ENCODE peak calls at places on chromosomes 4 and X, in seven cellular contexts. One of them, this sample, is unnamed.
A peak's percentile ranks its signal among the peaks of the same experiment; 100 is the strongest.

GRCh38 chrX:106973433-106974149 is 26.4 kb downstream of the MORC4 start:
- DNase-seq in neural progenitor cell: no peak
- DNase-seq in PC-3: no peak
- DNase-seq in hepatocyte: no peak
- DNase-seq in HCT116: no peak
- DNase-seq in GM23248: peak; percentile 1
- DNase-seq in MM.1S: no peak
- DNase-seq in this sample: no peak

GRCh38 chr4:9926591-9926990 is 94.7 kb downstream of the SLC2A9 start:
- DNase-seq in HCT116: no peak
- DNase-seq in MM.1S: no peak
- DNase-seq in PC-3: no peak
- DNase-seq in hepatocyte: no peak
- DNase-seq in GM23248: no peak
- DNase-seq in neural progenitor cell: no peak
- DNase-seq in this sample: no peak

GRCh38 chr4:175971393-175972179 is 94.1 kb upstream of the WDR17 start:
- DNase-seq in hepatocyte: no peak
- DNase-seq in PC-3: no peak
- DNase-seq in neural progenitor cell: peak; percentile 41
- DNase-seq in HCT116: no peak
- DNase-seq in MM.1S: no peak
- DNase-seq in GM23248: peak; percentile 3
- DNase-seq in this sample: peak; percentile 34

GRCh38 chrX:69124108-69124507 is 41.1 kb downstream of the PJA1 start:
- DNase-seq in HCT116: no peak
- DNase-seq in neural progenitor cell: no peak
- DNase-seq in PC-3: peak; percentile 39
- DNase-seq in MM.1S: no peak
- DNase-seq in hepatocyte: no peak
- DNase-seq in GM23248: peak; percentile 56
- DNase-seq in this sample: no peak

GRCh38 chrX:23779025-23779424 is 3.9 kb upstream of the SAT1 start:
- DNase-seq in PC-3: peak; percentile 94
- DNase-seq in hepatocyte: no peak
- DNase-seq in MM.1S: no peak
- DNase-seq in HCT116: no peak
- DNase-seq in GM23248: peak; percentile 84
- DNase-seq in neural progenitor cell: no peak
- DNase-seq in this sample: no peak

GRCh38 chrX:49725401-49725800 is 29.6 kb upstream of the PAGE1 start:
- DNase-seq in GM23248: no peak
- DNase-seq in hepatocyte: no peak
- DNase-seq in MM.1S: no peak
- DNase-seq in HCT116: no peak
- DNase-seq in neural progenitor cell: no peak
- DNase-seq in PC-3: no peak
- DNase-seq in this sample: no peak

GRCh38 chr4:147498031-147498700 is 17.3 kb downstream of the EDNRA start:
- DNase-seq in PC-3: peak; percentile 60
- DNase-seq in HCT116: no peak
- DNase-seq in MM.1S: no peak
- DNase-seq in neural progenitor cell: no peak
- DNase-seq in GM23248: peak; percentile 70
- DNase-seq in hepatocyte: no peak
- DNase-seq in this sample: no peak

GRCh38 chr4:158013858-158014257 is 159.0 kb downstream of the GASK1B start:
- DNase-seq in neural progenitor cell: no peak
- DNase-seq in PC-3: peak; percentile 20
- DNase-seq in GM23248: peak; percentile 22
- DNase-seq in hepatocyte: no peak
- DNase-seq in MM.1S: no peak
- DNase-seq in HCT116: no peak
- DNase-seq in this sample: no peak

GRCh38 chrX:82961129-82961528 is 547.0 kb upstream of the POU3F4 start:
- DNase-seq in GM23248: no peak
- DNase-seq in HCT116: peak; percentile 23
- DNase-seq in PC-3: peak; percentile 26
- DNase-seq in hepatocyte: no peak
- DNase-seq in MM.1S: peak; percentile 46
- DNase-seq in neural progenitor cell: peak; percentile 12
- DNase-seq in this sample: peak; percentile 15

GRCh38 chr4:98166025-98166730 is 22.9 kb upstream of the STPG2 start:
- DNase-seq in neural progenitor cell: no peak
- DNase-seq in MM.1S: no peak
- DNase-seq in GM23248: peak; percentile 51
- DNase-seq in HCT116: peak; percentile 41
- DNase-seq in hepatocyte: no peak
- DNase-seq in PC-3: peak; percentile 90
- DNase-seq in this sample: no peak

GRCh38 chrX:2691543-2692220 is 587 bp downstream of the CD99 start:
- DNase-seq in PC-3: peak; percentile 46
- DNase-seq in MM.1S: no peak
- DNase-seq in GM23248: peak; percentile 81
- DNase-seq in neural progenitor cell: peak; percentile 49
- DNase-seq in HCT116: no peak
- DNase-seq in hepatocyte: peak; percentile 65
- DNase-seq in this sample: peak; percentile 39

GRCh38 chrX:70954871-70955270 is 24.0 kb upstream of the SLC7A3 start:
- DNase-seq in GM23248: no peak
- DNase-seq in MM.1S: no peak
- DNase-seq in neural progenitor cell: no peak
- DNase-seq in hepatocyte: no peak
- DNase-seq in HCT116: no peak
- DNase-seq in PC-3: no peak
- DNase-seq in this sample: no peak

DNA sequence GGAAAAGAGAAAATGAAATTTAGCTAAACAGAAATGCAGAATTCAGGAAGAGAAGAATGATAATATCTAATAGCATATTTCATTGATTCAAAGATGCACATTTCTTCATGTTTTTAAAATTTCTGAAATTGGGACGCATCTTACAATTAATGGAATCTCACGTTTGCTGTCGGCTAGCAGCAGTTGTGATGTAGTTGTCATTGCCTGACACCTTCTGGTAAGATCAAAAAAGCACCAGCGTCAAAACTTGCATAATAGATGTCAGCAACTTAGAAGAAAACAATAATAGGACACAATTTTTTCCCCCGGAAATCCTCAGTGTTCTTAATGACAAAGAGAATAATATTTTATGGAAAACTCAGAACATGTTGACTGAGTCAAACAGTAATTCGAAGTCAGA is 29.8 kb upstream of the SLC7A3 start:
- DNase-seq in hepatocyte: no peak
- DNase-seq in HCT116: no peak
- DNase-seq in neural progenitor cell: peak; percentile 30
- DNase-seq in GM23248: peak; percentile 8
- DNase-seq in MM.1S: peak; percentile 29
- DNase-seq in PC-3: peak; percentile 19
- DNase-seq in this sample: peak; percentile 23
- TF ChIP-seq EZH2phosphoT487 in hepatocyte: no peak
- TF ChIP-seq EZH2phosphoT487 in HCT116: no peak
- TF ChIP-seq EZH2phosphoT487 in neural progenitor cell: no peak
- TF ChIP-seq EZH2phosphoT487 in GM23248: no peak
- TF ChIP-seq EZH2phosphoT487 in MM.1S: no peak
- TF ChIP-seq EZH2phosphoT487 in PC-3: no peak
- TF ChIP-seq EZH2phosphoT487 in this sample: no peak

GRCh38 chr4:118352843-118353373 is at the start of gene PRSS12:
- DNase-seq in HCT116: peak; percentile 57
- DNase-seq in neural progenitor cell: peak; percentile 87
- DNase-seq in GM23248: peak; percentile 84
- DNase-seq in MM.1S: peak; percentile 87
- DNase-seq in PC-3: peak; percentile 60
- DNase-seq in hepatocyte: peak; percentile 89
- DNase-seq in this sample: peak; percentile 95
- TF ChIP-seq EZH2phosphoT487 in HCT116: no peak
- TF ChIP-seq EZH2phosphoT487 in neural progenitor cell: peak; percentile 13
- TF ChIP-seq EZH2phosphoT487 in GM23248: no peak
- TF ChIP-seq EZH2phosphoT487 in MM.1S: no peak
- TF ChIP-seq EZH2phosphoT487 in PC-3: no peak
- TF ChIP-seq EZH2phosphoT487 in hepatocyte: no peak
- TF ChIP-seq EZH2phosphoT487 in this sample: no peak

DNA sequence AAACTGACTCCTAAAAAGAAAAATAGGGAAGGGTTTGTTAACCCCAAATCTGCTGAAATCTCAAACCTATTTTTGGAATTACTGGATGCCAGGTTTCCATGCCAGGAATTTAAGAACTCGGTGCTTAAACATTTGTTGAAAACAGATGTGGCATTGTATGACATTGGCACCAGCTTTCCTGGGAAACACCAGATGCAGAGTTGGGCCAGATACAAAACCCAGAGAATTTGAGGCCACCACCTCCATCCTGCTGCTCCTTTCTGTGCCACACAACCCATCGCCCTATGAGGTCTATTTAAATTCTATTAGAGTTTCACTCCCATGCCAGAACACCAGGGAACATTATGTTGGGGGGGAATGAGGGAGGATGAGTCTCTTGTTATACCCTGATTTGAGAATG is 71.7 kb downstream of the ARAP2 start:
- DNase-seq in MM.1S: no peak
- DNase-seq in neural progenitor cell: no peak
- DNase-seq in PC-3: no peak
- DNase-seq in GM23248: no peak
- DNase-seq in HCT116: no peak
- DNase-seq in hepatocyte: no peak
- DNase-seq in this sample: no peak
- TF ChIP-seq EZH2phosphoT487 in MM.1S: no peak
- TF ChIP-seq EZH2phosphoT487 in neural progenitor cell: no peak
- TF ChIP-seq EZH2phosphoT487 in PC-3: no peak
- TF ChIP-seq EZH2phosphoT487 in GM23248: no peak
- TF ChIP-seq EZH2phosphoT487 in HCT116: no peak
- TF ChIP-seq EZH2phosphoT487 in hepatocyte: no peak
- TF ChIP-seq EZH2phosphoT487 in this sample: no peak

DNA sequence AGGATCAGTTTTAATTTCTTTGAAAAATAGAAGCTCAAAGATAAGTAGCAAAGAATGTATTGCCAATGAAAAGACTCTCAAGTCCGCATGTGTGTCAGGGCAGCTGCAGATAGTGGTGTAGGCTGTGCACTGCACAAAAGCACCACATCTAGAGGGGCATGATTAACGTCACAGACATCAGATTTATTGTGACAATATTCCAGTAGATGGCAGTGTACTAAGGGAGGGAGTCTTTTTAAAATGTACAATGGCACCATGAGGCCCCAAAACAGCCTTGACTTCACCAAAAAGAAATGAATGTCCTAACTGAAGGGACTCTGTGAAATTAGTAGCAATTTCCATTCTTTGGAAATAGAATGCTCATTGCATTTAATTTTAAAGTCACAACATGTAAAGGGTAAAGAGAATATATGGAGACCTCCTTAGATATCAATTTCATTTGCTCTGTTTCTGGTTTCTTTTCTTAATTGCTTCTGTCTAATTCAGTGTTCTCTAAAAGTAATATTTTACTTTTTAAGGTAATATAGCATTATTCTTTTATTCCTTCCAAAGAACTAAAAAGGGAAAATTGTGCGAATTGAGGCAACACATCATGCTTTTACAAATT is 98.4 kb downstream of the ZNF827 start:
- DNase-seq in MM.1S: peak; percentile 78
- DNase-seq in neural progenitor cell: no peak
- DNase-seq in PC-3: peak; percentile 82
- DNase-seq in GM23248: peak; percentile 60
- DNase-seq in hepatocyte: peak; percentile 33
- DNase-seq in HCT116: peak; percentile 35
- DNase-seq in this sample: no peak
- TF ChIP-seq EZH2phosphoT487 in MM.1S: no peak
- TF ChIP-seq EZH2phosphoT487 in neural progenitor cell: no peak
- TF ChIP-seq EZH2phosphoT487 in PC-3: no peak
- TF ChIP-seq EZH2phosphoT487 in GM23248: no peak
- TF ChIP-seq EZH2phosphoT487 in hepatocyte: no peak
- TF ChIP-seq EZH2phosphoT487 in HCT116: no peak
- TF ChIP-seq EZH2phosphoT487 in this sample: no peak

DNA sequence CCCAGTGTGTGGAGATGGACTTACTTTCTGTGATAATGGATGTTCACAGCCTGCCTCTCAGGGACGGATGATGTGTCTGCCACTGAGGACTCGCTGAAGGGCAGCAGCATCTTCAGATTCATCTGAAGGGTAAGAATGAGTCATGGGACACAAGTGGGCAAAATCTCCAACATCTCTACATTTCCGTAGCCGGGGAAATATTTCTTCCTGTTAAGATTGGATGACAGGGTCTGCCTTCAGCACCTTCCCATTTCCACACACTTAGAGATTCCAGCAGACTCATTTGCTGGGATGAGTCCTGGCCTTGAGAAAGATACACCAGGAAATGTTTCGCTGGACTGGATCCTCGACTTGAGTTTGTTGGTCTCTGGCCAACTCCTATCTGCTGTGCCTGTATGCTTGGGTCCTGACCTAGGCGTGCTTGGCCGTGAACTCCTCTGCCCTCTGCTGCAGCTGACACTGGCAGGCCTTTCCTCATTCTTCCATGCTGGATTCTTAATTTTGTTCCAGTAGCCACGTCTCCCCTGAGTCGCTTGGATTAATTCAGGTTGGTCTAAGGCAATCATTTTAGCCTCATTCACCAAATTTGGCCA is 46.5 kb upstream of the SOD3 start:
- DNase-seq in HCT116: no peak
- DNase-seq in GM23248: no peak
- DNase-seq in neural progenitor cell: no peak
- DNase-seq in MM.1S: no peak
- DNase-seq in hepatocyte: no peak
- DNase-seq in PC-3: no peak
- DNase-seq in this sample: no peak
- TF ChIP-seq EZH2phosphoT487 in HCT116: no peak
- TF ChIP-seq EZH2phosphoT487 in GM23248: no peak
- TF ChIP-seq EZH2phosphoT487 in neural progenitor cell: no peak
- TF ChIP-seq EZH2phosphoT487 in MM.1S: no peak
- TF ChIP-seq EZH2phosphoT487 in hepatocyte: no peak
- TF ChIP-seq EZH2phosphoT487 in PC-3: no peak
- TF ChIP-seq EZH2phosphoT487 in this sample: no peak

GRCh38 chr4:101178731-101179130 is 168.6 kb downstream of the PPP3CA start:
- DNase-seq in neural progenitor cell: no peak
- DNase-seq in GM23248: peak; percentile 67
- DNase-seq in PC-3: peak; percentile 38
- DNase-seq in MM.1S: no peak
- DNase-seq in hepatocyte: no peak
- DNase-seq in HCT116: no peak
- DNase-seq in this sample: no peak
- TF ChIP-seq EZH2phosphoT487 in neural progenitor cell: no peak
- TF ChIP-seq EZH2phosphoT487 in GM23248: peak; percentile 69
- TF ChIP-seq EZH2phosphoT487 in PC-3: no peak
- TF ChIP-seq EZH2phosphoT487 in MM.1S: no peak
- TF ChIP-seq EZH2phosphoT487 in hepatocyte: no peak
- TF ChIP-seq EZH2phosphoT487 in HCT116: no peak
- TF ChIP-seq EZH2phosphoT487 in this sample: no peak

DNA sequence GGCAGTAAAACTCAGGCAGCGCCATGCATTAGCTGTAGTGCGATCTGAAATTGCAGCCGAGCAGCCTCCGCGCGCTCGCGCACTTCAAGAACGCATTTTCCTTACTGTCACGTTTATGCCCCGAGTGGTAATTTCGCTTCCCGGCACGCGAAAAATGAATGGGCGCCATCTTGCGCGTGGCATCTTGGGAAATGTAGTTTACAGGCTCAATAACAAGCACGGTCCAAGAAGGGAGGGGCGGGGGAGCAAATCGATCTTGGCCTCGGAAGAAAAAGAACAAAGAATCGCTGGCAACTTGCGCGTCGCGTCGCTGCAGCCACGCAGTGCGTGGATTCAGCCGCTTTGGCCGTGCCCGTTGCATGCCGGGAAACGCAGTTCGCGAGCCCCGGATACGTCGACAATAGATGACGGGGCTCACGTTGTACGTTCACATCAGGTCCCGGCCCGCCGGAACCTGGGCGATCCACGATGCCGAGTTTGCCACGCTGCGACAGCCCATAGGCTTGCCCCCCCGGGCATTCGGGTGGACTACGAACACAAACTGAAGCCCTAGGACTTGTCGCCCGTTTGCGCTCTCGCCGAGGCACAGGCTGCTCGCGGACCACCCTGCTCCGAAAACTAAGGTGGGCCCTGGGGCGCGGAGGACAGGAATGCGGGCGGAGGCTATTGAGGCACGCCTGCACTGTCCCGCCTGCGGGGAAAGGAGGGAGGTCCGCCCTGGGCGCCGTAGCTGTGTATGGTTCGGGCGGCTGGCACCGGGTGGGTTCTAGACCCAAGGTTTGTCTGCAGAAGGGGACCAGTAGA is at the start of gene FTSJ1:
- DNase-seq in neural progenitor cell: peak; percentile 62
- DNase-seq in hepatocyte: peak; percentile 83
- DNase-seq in HCT116: peak; percentile 78
- DNase-seq in MM.1S: peak; percentile 76
- DNase-seq in GM23248: peak; percentile 93
- DNase-seq in PC-3: peak; percentile 89
- DNase-seq in this sample: peak; percentile 56
- TF ChIP-seq EZH2phosphoT487 in neural progenitor cell: no peak
- TF ChIP-seq EZH2phosphoT487 in hepatocyte: no peak
- TF ChIP-seq EZH2phosphoT487 in HCT116: no peak
- TF ChIP-seq EZH2phosphoT487 in MM.1S: no peak
- TF ChIP-seq EZH2phosphoT487 in GM23248: no peak
- TF ChIP-seq EZH2phosphoT487 in PC-3: no peak
- TF ChIP-seq EZH2phosphoT487 in this sample: no peak